ENCODE peak calls at places on chromosomes 7 and 10, in five cellular contexts. A, V, C, S and M are unnamed samples.

GRCh38 chr7:35848728-35849127 is 47.9 kb downstream of the SEPTIN7 start:
- DNase-seq in A (no peak), V (no peak), C (no peak), S (no peak), M (no peak)

GRCh38 chr7:36784991-36785940 is 61.0 kb upstream of the AOAH start:
- DNase-seq in A (no peak), V (no peak), C (peak), S (peak), M (no peak)

GRCh38 chr10:88689366-88689765 is 16.7 kb upstream of the LIPK start:
- DNase-seq in A (no peak), V (no peak), C (no peak), S (no peak), M (no peak)

GRCh38 chr10:32073676-32074075 is 17.5 kb upstream of the KIF5B start:
- DNase-seq in A (no peak), V (no peak), C (no peak), S (no peak), M (no peak)

GRCh38 chr10:70847666-70848360 is 32.1 kb downstream of the SGPL1 start:
- DNase-seq in A (no peak), V (no peak), C (no peak), S (no peak), M (no peak)

GRCh38 chr7:4638781-4639575 is 43.1 kb upstream of the FOXK1 start:
- DNase-seq in A (no peak), V (no peak), C (no peak), S (no peak), M (no peak)

GRCh38 chr7:91913612-91914011 is 27.1 kb upstream of the AKAP9 start:
- DNase-seq in A (no peak), V (no peak), C (no peak), S (no peak), M (no peak)

GRCh38 chr7:106009511-106010226 is 46.6 kb downstream of the CDHR3 start:
- DNase-seq in A (peak), V (peak), C (peak), S (peak), M (peak)

GRCh38 chr10:43351301-43351700 is 20.1 kb upstream of the FXYD4 start:
- DNase-seq in A (no peak), V (no peak), C (no peak), S (no peak), M (no peak)

GRCh38 chr7:78164459-78164858 is 365.9 kb downstream of the PHTF2 start:
- DNase-seq in A (no peak), V (no peak), C (no peak), S (no peak), M (no peak)

GRCh38 chr10:96511044-96511945 is 2.4 kb downstream of the TLL2 start:
- DNase-seq in A (no peak), V (peak), C (peak), S (no peak), M (no peak)

GRCh38 chr7:70372768-70373241 is 759.1 kb upstream of the GALNT17 start:
- DNase-seq in A (no peak), V (no peak), C (no peak), S (no peak), M (no peak)

GRCh38 chr7:117901089-117901797 is 28.0 kb upstream of the CTTNBP2 start:
- DNase-seq in A (no peak), V (no peak), C (no peak), S (no peak), M (no peak)

GRCh38 chr10:3486346-3487065 is 298.5 kb downstream of the KLF6 start:
- DNase-seq in A (no peak), V (no peak), C (no peak), S (no peak), M (no peak)

GRCh38 chr10:113718974-113719822 is 32.3 kb upstream of the PLEKHS1 start:
- DNase-seq in A (no peak), V (no peak), C (no peak), S (no peak), M (no peak)

GRCh38 chr7:43612599-43613589 is 30.0 kb downstream of the STK17A start:
- DNase-seq in A (peak), V (no peak), C (peak), S (no peak), M (no peak)

GRCh38 chr7:105685099-105685609 is 103.9 kb upstream of the EFCAB10 start:
- DNase-seq in A (no peak), V (no peak), C (no peak), S (no peak), M (no peak)

DNA sequence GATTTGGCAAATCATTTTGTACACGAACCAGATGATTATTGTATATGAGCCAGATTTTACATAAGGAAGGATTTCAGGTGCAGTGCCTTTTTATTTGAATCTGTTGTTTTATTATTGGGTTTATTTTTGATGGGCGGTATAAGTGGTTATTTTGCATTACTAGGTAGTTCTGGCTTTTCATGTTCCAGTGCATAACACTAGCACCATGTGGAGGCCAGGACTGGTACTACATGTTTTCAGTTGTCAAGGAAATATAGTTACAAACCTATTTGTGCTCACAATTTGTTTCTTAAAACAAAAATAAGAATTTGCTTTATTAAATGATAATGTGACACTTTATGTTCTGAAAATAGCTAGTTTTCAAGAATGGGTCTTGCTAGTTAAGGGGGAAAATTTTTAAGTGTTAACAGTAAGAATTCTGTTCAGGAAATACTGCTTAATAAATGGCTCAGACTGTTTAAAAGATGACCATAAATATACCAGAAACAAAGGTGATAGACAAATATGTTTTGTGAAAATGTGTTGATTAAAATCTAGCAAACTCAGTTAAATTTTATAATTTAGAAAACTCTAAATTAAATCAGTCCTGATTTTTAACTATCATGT is 7.1 kb upstream of the SEMA3E start:
- DNase-seq in A (no peak), V (no peak), C (peak), S (no peak), M (no peak)
- TF ChIP-seq CTCF in A (peak), V (no peak), C (peak), S (peak), M (no peak)

GRCh38 chr10:131141645-131142445 is 169.7 kb downstream of the TCERG1L start:
- DNase-seq in A (no peak), V (no peak), C (no peak), S (no peak), M (no peak)
- TF ChIP-seq CTCF in A (no peak), V (no peak), C (no peak), S (no peak), M (no peak)

GRCh38 chr10:121221991-121222390 is 370.8 kb downstream of the WDR11 start:
- DNase-seq in A (no peak), V (no peak), C (no peak), S (no peak), M (no peak)

GRCh38 chr10:121217331-121217730 is 366.2 kb downstream of the WDR11 start:
- DNase-seq in A (no peak), V (no peak), C (no peak), S (no peak), M (no peak)

DNA sequence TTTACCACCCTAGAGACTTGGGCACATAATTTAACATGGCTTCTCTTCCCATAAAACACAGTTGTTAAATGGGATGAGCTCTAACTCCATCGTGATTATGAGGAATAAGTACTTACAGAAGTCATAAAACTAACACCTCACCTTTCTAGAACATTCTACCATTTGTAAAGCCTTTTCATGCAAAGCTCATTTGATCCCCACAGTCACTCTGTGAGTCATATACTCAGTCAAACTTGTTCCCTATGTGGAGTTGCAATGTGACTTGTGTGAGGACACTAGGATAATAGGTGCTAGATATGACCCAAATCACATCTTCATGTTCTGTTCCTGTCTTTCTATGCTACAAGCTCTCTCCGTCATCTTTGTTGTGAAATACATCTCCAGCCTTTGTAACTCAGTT is 371.7 kb downstream of the WDR11 start:
- DNase-seq in A (no peak), V (no peak), C (no peak), S (no peak), M (no peak)
- TF ChIP-seq CTCF in A (no peak), V (no peak), C (no peak), S (no peak), M (no peak)

GRCh38 chr7:821688-822087 is 10.6 kb upstream of the SUN1 start:
- DNase-seq in A (no peak), V (no peak), C (no peak), S (no peak), M (no peak)
- TF ChIP-seq CTCF in A (no peak), V (no peak), C (no peak), S (peak), M (no peak)

GRCh38 chr7:27933691-27934565 is 194.0 kb downstream of the TAX1BP1 start:
- DNase-seq in A (peak), V (no peak), C (no peak), S (no peak), M (no peak)
- TF ChIP-seq CTCF in A (peak), V (no peak), C (peak), S (peak), M (no peak)

DNA sequence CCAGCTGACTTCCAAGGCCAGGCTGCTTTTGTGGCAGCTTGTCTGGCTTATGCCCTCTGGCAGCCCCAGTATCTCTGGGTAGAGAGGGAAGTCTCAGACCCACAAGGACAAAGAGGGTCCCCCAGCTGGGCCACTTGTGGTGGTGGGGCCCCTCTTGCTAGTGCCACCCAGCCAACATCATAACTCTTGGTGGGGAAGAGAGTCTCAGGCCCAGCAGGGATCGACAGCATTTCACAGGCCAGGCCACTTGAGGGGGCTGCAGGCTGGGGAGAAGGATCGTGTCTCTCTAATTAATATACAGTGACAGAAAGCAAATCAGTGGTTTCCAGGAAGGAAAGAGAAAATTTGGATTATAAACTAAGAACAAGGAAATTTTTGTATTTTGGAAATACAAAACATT is 76.0 kb downstream of the TYW1B start:
- DNase-seq in A (no peak), V (no peak), C (no peak), S (no peak), M (no peak)
- TF ChIP-seq CTCF in A (no peak), V (no peak), C (peak), S (no peak), M (no peak)